ENCODE peak calls at places on chromosomes 3 and 15, in five cellular contexts. D is A549, F is SK-N-SH, T is IMR-90, J is K562. O is an unnamed sample.
A peak's percentile ranks its signal among the peaks of the same experiment; 100 is the strongest.

GRCh38 chr15:67048281-67049279 is 16.8 kb upstream of the SMAD3 start:
- DNase-seq in D (peak; percentile 98), J (no peak), F (no peak), T (peak; percentile 96), O (no peak)

GRCh38 chr3:30228302-30228631 is 378.1 kb upstream of the TGFBR2 start:
- DNase-seq in J (no peak), F (no peak), D (peak; percentile 23), T (no peak), O (no peak)

GRCh38 chr15:51499379-51499976 is 123.1 kb downstream of the DMXL2 start:
- DNase-seq in T (peak; percentile 63), D (peak; percentile 73), F (peak; percentile 20), J (peak; percentile 40), O (no peak)

GRCh38 chr15:63803106-63803886 is 30.5 kb downstream of the HERC1 start:
- DNase-seq in D (no peak), F (peak; percentile 15), T (no peak), J (no peak), O (no peak)

GRCh38 chr15:65792988-65793812 is 1.1 kb upstream of the DENND4A start:
- DNase-seq in T (no peak), F (no peak), D (no peak), J (no peak), O (no peak)

GRCh38 chr15:26323564-26323963 is 449.3 kb downstream of the GABRB3 start:
- DNase-seq in T (no peak), J (no peak), D (no peak), F (no peak), O (no peak)

GRCh38 chr3:105691053-105691452 is 177.8 kb downstream of the CBLB start:
- DNase-seq in D (no peak), J (no peak), F (no peak), T (peak; percentile 6), O (no peak)

GRCh38 chr3:45923755-45924154 is 19.5 kb upstream of the CXCR6 start:
- DNase-seq in T (peak; percentile 81), D (no peak), J (no peak), F (no peak), O (no peak)

GRCh38 chr15:101355678-101356464 is 60.8 kb upstream of the SNRPA1 start:
- DNase-seq in F (no peak), D (no peak), J (no peak), T (no peak), O (no peak)

GRCh38 chr3:128804017-128804816 is 75.2 kb upstream of the ACAD9 start:
- DNase-seq in J (peak; percentile 59), D (no peak), F (no peak), T (peak; percentile 60), O (peak; percentile 83)

GRCh38 chr3:67462185-67462584 is 192.2 kb downstream of the SUCLG2 start:
- DNase-seq in J (no peak), D (no peak), F (no peak), T (no peak), O (no peak)

GRCh38 chr15:88860212-88860611 is 35.1 kb downstream of the HAPLN3 start:
- DNase-seq in D (no peak), F (no peak), T (no peak), J (no peak), O (no peak)

GRCh38 chr3:181715601-181716340 is 4.0 kb downstream of the SOX2 start:
- DNase-seq in F (no peak), D (no peak), T (no peak), J (no peak), O (no peak)

GRCh38 chr3:36434682-36435426 is 54.5 kb downstream of the STAC start:
- DNase-seq in J (no peak), D (no peak), F (no peak), T (no peak), O (no peak)

GRCh38 chr15:101386967-101387366 is 91.9 kb upstream of the SNRPA1 start:
- DNase-seq in F (no peak), D (no peak), T (no peak), J (no peak), O (no peak)

GRCh38 chr3:161946443-161946960 is 449.9 kb downstream of the OTOL1 start:
- DNase-seq in D (no peak), J (no peak), F (no peak), T (no peak), O (no peak)

DNA sequence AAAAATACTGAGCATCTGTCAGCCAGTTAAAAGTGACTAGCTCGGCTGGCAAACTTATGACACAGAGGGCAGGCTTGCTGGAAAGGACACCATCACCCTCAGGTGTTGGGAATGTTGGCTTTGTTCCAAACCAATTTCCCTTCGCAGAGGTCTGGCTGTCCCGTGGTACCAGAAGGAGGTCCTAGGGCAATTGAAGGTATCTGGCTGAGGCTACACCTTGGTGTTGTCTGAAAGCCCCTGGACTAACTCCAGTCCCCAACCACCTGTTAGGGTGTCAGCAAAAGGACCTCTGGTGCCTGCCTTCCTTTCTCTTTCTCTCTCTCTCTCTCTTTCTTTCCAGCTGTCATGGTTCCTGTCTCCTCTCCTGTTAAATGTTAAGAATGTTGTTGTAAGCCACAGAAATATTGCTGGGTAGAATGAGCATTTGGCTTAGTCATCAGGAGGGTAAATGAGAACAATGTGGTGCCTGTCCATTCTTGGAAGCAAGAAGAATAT is 12.5 kb downstream of the PRR20G start:
- DNase-seq in F (no peak), D (no peak), J (no peak), T (no peak), O (no peak)
- TF ChIP-seq RCOR1 in F (no peak), D (no peak), J (no peak), T (no peak), O (no peak)

DNA sequence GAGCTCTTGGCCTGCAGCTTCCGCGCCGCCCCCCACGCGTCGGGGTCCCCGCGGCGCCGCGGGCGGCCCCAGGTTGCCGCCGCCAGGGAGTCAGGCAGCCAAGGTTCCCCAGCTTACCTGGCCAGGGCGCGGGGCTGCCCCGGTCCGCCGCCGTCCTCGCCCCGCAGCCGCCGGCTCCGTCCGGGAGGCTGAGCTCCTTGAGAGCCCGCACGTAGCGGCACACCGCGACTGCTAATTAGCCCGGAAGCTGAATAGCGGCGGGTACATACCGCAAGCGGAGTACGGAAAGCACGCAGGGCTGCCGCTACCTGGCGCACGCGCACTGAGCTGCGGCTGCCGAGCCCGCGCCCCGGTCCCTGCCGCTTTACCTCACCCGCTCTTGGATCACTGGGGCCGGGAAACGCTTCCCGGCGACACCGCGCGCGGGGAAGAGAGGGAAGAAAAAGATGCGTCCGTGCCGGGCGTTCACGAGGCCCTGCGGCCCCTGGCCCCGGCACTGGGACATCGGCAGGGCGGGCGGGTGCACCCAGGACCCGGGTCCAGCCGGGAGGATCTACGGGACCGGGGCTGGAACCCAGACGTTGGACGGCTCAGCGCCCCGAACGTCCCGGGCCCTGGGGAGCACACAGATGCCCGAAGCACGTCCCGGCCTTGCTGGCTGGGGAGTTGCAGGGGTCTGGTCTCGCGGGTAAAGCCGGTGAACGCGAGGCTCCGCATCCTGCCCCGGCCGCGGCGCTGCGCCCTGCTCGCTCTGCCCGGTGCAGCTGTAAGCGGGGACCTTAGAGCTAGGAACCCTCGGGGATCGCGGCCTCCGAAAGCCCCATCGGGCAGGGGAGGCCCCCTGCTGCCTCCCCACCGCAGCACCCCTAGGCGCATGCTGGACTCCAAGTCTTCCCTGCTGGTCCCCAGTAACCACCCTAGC is at the start of gene GOLGA8B:
- DNase-seq in J (peak; percentile 92), T (peak; percentile 41), F (peak; percentile 93), D (peak; percentile 79), O (no peak)
- TF ChIP-seq RCOR1 in J (no peak), T (no peak), F (no peak), D (no peak), O (no peak)

DNA sequence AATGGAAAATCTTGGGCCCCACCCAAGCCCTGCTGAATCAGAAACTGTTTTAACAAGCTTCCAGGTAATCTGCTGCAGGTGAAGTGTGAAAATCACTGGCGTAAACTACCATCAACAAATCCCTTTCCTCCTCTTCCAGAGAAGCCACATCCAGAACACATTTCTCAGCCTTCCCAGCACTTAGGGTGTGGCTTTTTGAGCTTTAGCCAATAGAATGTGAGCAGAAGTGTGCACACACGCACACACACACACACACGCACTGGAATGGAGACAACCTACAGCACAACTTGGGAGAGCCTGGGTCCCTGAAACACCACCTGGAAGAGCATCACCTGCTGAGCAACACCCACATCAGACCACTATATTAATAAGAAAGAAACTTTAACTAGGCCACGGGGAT is 98.6 kb downstream of the OSBPL10 start:
- DNase-seq in T (no peak), J (no peak), F (no peak), D (peak; percentile 16), O (no peak)
- TF ChIP-seq RCOR1 in T (no peak), J (no peak), F (no peak), D (no peak), O (no peak)

DNA sequence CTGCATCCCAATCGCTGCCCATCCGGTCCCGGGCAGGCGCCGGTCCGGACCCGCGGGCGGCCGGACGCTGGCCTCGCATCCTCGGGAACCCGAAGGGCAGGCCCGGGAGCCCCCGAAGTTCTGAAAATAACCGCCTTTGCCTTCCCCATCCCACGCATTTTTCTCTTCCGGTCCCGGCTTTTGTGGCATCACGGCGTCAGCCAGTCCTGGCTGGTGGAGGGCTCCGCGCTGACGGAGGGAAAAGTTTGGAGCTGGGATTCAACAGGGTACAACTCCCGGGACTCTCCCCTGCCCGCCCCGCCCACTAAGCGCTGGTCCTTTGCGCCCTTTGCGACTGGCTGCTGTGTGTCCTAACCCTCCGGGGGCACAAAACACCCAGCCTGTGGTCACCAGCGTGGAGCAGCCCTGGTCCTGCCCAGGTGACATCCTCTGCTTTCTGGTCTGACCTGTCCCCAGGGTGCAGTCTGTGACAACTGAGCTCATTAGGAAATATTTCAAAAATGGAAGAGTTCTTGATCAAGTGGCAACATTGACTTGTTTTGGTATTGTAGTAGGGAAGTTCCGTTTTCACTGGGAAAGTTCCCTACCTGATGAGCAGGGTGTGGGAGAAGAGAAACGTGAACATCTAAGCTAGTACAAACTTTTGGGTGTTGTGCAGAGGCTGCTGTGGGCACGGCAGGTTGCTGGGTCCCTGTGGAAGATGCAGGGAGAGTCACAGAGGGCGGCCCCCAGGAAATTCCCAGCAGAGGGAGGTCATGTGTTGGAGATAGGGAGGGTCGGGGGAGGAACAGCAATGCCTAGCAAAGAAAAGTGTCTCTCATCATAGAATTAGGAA is 754 bp downstream of the ARNT2 start:
- DNase-seq in D (peak; percentile 33), F (peak; percentile 79), T (peak; percentile 35), J (no peak), O (no peak)
- TF ChIP-seq RCOR1 in D (no peak), F (no peak), T (no peak), J (no peak), O (no peak)

DNA sequence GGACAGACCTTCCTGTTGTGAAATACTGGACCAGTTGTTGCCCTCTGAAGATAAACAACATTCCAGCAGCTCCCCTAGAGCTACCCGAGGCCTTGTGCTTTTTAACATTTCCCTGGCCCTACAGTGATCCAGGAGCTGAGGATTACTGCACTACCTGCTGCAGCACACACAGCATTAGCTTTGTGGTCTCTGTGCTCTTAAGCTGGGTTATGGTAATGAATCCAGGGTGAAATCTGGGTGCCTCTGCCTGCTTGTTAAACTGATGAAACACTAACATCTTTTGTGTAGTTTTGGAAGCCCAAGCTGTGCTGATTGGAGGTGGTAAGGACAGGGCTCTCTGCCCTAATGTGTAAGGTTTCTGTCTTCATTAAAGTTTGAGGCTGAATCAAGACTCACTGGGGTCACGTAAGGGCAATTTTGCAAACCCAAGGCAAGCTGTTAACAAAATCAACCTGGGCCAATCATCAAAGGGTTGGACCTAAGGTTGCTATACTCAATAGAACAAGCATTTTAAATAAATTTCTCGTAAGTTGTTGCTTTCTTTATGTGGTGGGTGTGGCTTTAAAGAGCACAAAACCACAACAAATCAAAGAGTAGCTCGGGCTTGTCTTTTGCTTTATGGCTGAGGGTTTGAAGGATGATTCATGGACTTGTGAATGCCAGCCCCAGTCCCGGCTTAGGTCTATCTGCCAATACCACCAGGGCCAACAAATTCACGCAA is 183.9 kb downstream of the TPRG1 start:
- DNase-seq in D (peak; percentile 89), F (no peak), T (peak; percentile 16), J (no peak), O (no peak)
- TF ChIP-seq RCOR1 in D (no peak), F (no peak), T (no peak), J (no peak), O (no peak)